ENCODE peak calls at places on chromosomes 6 and 20, in four cellular contexts. One of them, this sample, is unnamed.
A peak's percentile ranks its signal among the peaks of the same experiment; 100 is the strongest.

GRCh38 chr6:47634210-47635047 is 64.0 kb upstream of the ADGRF4 start:
- DNase-seq in neuronal stem cell: no peak
- DNase-seq in H1: no peak
- DNase-seq in IMR-90: no peak
- DNase-seq in this sample: no peak

GRCh38 chr6:158825951-158826306 is 6.8 kb upstream of the EZR start:
- DNase-seq in neuronal stem cell: no peak
- DNase-seq in H1: no peak
- DNase-seq in IMR-90: peak; percentile 75
- DNase-seq in this sample: no peak

GRCh38 chr20:20525756-20526155 is 157.9 kb downstream of the INSM1 start:
- DNase-seq in neuronal stem cell: no peak
- DNase-seq in H1: no peak
- DNase-seq in IMR-90: no peak
- DNase-seq in this sample: no peak

GRCh38 chr6:115976321-115976870 is 84.3 kb downstream of the FRK start:
- DNase-seq in neuronal stem cell: no peak
- DNase-seq in H1: no peak
- DNase-seq in IMR-90: no peak
- DNase-seq in this sample: no peak

GRCh38 chr6:40427196-40427595 is 160.0 kb downstream of the LRFN2 start:
- DNase-seq in neuronal stem cell: no peak
- DNase-seq in H1: no peak
- DNase-seq in IMR-90: no peak
- DNase-seq in this sample: no peak

GRCh38 chr6:48611332-48611731 is 500.3 kb upstream of the PTCHD4 start:
- DNase-seq in neuronal stem cell: no peak
- DNase-seq in H1: no peak
- DNase-seq in IMR-90: peak; percentile 46
- DNase-seq in this sample: no peak

GRCh38 chr6:47071681-47072080 is 29.5 kb upstream of the ADGRF1 start:
- DNase-seq in neuronal stem cell: no peak
- DNase-seq in H1: no peak
- DNase-seq in IMR-90: no peak
- DNase-seq in this sample: no peak

GRCh38 chr20:41182296-41183212 is 45.2 kb downstream of the PLCG1 start:
- DNase-seq in neuronal stem cell: no peak
- DNase-seq in H1: no peak
- DNase-seq in IMR-90: no peak
- DNase-seq in this sample: peak; percentile 19

GRCh38 chr6:17707371-17707651 is 586 bp upstream of the NUP153 start:
- DNase-seq in neuronal stem cell: no peak
- DNase-seq in H1: no peak
- DNase-seq in IMR-90: no peak
- DNase-seq in this sample: no peak

GRCh38 chr6:17709476-17709875 is 2.8 kb upstream of the NUP153 start:
- DNase-seq in neuronal stem cell: no peak
- DNase-seq in H1: no peak
- DNase-seq in IMR-90: no peak
- DNase-seq in this sample: no peak

GRCh38 chr6:17705778-17706579 is 746 bp downstream of the NUP153 start:
- DNase-seq in neuronal stem cell: peak; percentile 69
- DNase-seq in H1: no peak
- DNase-seq in IMR-90: peak; percentile 67
- DNase-seq in this sample: peak; percentile 58

GRCh38 chr6:17705428-17705777 is 1.3 kb downstream of the NUP153 start:
- DNase-seq in neuronal stem cell: no peak
- DNase-seq in H1: no peak
- DNase-seq in IMR-90: peak; percentile 75
- DNase-seq in this sample: no peak

GRCh38 chr6:17706580-17707370 is at the start of gene NUP153:
- DNase-seq in neuronal stem cell: peak; percentile 100
- DNase-seq in H1: peak; percentile 97
- DNase-seq in IMR-90: peak; percentile 98
- DNase-seq in this sample: peak; percentile 99
- H3K14ac ChIP-seq in neuronal stem cell: peak within 1 kb of the TSS; percentile 100
- H3K14ac ChIP-seq in H1: no peak within 1 kb of the TSS
- H3K14ac ChIP-seq in IMR-90: peak within 1 kb of the TSS; percentile 93
- H3K14ac ChIP-seq in this sample: peak within 1 kb of the TSS; percentile 98

DNA sequence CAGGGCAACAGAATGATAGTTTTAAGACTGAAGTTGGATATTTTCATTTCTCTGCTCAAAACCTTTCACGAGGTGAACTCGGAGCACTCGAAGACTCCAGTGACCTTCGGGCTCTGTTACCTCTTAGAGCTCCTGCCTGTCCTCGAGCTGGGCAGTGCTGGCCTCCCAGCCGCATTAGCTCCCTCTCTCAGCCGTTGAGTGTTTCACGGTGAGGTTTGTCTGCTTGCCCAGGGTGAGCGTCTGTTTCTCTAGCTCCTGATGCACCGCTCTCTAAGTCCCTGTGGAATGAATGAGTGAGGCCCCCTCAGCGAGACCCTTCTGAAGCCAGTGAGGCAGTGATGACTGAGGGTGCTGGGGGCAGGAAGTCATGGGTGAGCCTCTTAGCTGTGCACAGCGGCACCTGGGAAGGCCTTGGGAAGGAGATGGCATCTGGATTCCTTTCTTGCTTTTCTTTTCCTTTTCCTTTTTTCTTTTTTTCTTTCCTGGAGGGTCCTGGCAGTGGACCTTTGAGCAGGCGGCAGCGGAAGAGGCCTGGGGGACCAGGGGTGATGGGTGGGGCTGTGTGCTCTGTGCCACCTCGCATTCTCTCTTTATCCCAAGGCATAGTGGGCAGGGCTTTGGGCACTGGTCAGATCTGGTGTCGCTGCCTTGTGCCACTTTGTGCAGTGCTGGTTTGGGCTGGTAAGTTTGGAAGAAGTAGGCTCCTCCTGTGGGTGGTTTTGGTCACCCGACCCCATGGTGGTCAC is 2.2 kb downstream of the PSMG4 start:
- DNase-seq in neuronal stem cell: no peak
- DNase-seq in H1: no peak
- DNase-seq in IMR-90: no peak
- DNase-seq in this sample: no peak
- H3K18ac ChIP-seq in neuronal stem cell: no peak overlapping the region
- H3K18ac ChIP-seq in H1: no peak overlapping the region
- H3K18ac ChIP-seq in IMR-90: no peak overlapping the region
- H3K18ac ChIP-seq in this sample: no peak overlapping the region

GRCh38 chr6:166382500-166382932 is 224 bp downstream of the MPC1 start:
- DNase-seq in neuronal stem cell: no peak
- DNase-seq in H1: no peak
- DNase-seq in IMR-90: no peak
- DNase-seq in this sample: no peak
- H2BK15ac ChIP-seq in neuronal stem cell: no peak overlapping the region
- H2BK15ac ChIP-seq in H1: no peak overlapping the region
- H2BK15ac ChIP-seq in IMR-90: no peak overlapping the region
- H2BK15ac ChIP-seq in this sample: no peak overlapping the region

DNA sequence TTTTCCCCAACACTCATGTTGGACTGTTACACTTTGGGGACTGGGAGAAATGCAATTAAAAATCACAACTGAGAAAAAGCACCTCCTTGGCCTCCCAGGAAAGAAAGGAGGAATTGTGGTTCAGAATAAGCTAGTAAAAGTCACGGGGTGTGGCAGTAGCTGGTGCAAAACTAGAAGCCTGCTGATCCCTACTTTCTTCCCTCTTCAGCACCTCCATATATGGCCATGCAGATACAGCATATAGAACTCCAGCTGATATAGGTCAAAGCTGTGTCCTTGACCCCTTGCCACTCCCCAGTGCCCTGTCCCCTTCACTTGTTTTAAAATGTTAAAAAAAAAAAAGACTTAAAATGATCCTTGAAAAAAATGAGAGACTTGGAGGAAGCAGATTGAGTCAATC is 5.5 kb upstream of the FLRT3 start:
- DNase-seq in neuronal stem cell: no peak
- DNase-seq in H1: no peak
- DNase-seq in IMR-90: no peak
- DNase-seq in this sample: no peak
- H3K14ac ChIP-seq in neuronal stem cell: no peak overlapping the region
- H3K14ac ChIP-seq in H1: no peak overlapping the region
- H3K14ac ChIP-seq in IMR-90: no peak overlapping the region
- H3K14ac ChIP-seq in this sample: no peak overlapping the region

This sample was measured in H9.